ENCODE peak calls at places on chromosome 2, in four cellular contexts. N is midbrain, E is T-helper 9 cell, K is Calu3. P is an unnamed sample.

GRCh38 chr2:179129574-179130238 is 79.8 kb upstream of the CCDC141 start:
- DNase-seq in E (no peak), K (no peak), N (peak), P (peak)

GRCh38 chr2:174117951-174118930 is 130.1 kb downstream of the OLA1 start:
- DNase-seq in N (no peak), K (no peak), E (no peak), P (no peak)

GRCh38 chr2:207950063-207950760 is 75.1 kb downstream of the PLEKHM3 start:
- DNase-seq in K (no peak), N (no peak), E (no peak), P (no peak)

GRCh38 chr2:205367536-205367935 is 314.8 kb upstream of the NRP2 start:
- DNase-seq in E (no peak), K (no peak), N (no peak), P (no peak)

GRCh38 chr2:172097557-172098131 is 5.1 kb downstream of the DLX2 start:
- DNase-seq in E (no peak), K (no peak), N (no peak), P (no peak)

GRCh38 chr2:43905388-43905803 is 66.6 kb downstream of the ABCG8 start:
- DNase-seq in E (no peak), N (no peak), K (no peak), P (no peak)

GRCh38 chr2:127052771-127053691 is 53.9 kb downstream of the BIN1 start:
- DNase-seq in N (no peak), E (no peak), K (no peak), P (no peak)

GRCh38 chr2:127066942-127067341 is 40.0 kb downstream of the BIN1 start:
- DNase-seq in K (no peak), E (no peak), N (no peak), P (no peak)

GRCh38 chr2:181458881-181459280 is 1.7 kb downstream of the ITGA4 start:
- DNase-seq in N (no peak), E (no peak), K (no peak), P (peak)

GRCh38 chr2:204625135-204625534 is 79.9 kb downstream of the PARD3B start:
- DNase-seq in K (peak), E (no peak), N (peak), P (no peak)

GRCh38 chr2:98806266-98806697 is 75.3 kb upstream of the MGAT4A start:
- DNase-seq in E (no peak), K (peak), N (peak), P (peak)

GRCh38 chr2:25558262-25558661 is 115.1 kb downstream of the DTNB start:
- DNase-seq in E (no peak), N (no peak), K (no peak), P (peak)

GRCh38 chr2:40357667-40358066 is 94.2 kb downstream of the SLC8A1 start:
- DNase-seq in E (no peak), N (no peak), K (no peak), P (no peak)

GRCh38 chr2:205766765-205767359 is 84.6 kb downstream of the NRP2 start:
- DNase-seq in N (peak), E (peak), K (peak), P (peak)

GRCh38 chr2:219168526-219168925 is 1.3 kb downstream of the SLC23A3 start:
- DNase-seq in E (no peak), K (no peak), N (no peak), P (no peak)